ENCODE peak calls at places on chromosomes 6 and 20, in four cellular contexts. D is H1, C is K562, Y is GM12878. R is an unnamed sample.

GRCh38 chr6:13604546-13605416 is 10.4 kb upstream of the NOL7 start:
- DNase-seq in Y (no peak), D (no peak), C (no peak), R (no peak)

GRCh38 chr6:141541766-141542324 is 590.9 kb upstream of the GJE1 start:
- DNase-seq in D (no peak), C (no peak), Y (no peak), R (no peak)

GRCh38 chr6:138577151-138577915 is 78.0 kb upstream of the NHSL1 start:
- DNase-seq in C (no peak), Y (peak; percentile 16), D (no peak), R (no peak)

GRCh38 chr20:34549929-34550305 is 8.6 kb upstream of the MAP1LC3A start:
- DNase-seq in Y (no peak), C (no peak), D (no peak), R (no peak)

GRCh38 chr20:59063358-59064213 is 21.0 kb upstream of the PRELID3B start:
- DNase-seq in C (no peak), D (no peak), Y (no peak), R (peak; percentile 75)

GRCh38 chr20:59751075-59751711 is 146.9 kb downstream of the PHACTR3 start:
- DNase-seq in D (peak; percentile 84), C (peak; percentile 72), Y (peak; percentile 19), R (peak; percentile 27)

GRCh38 chr6:158518196-158519127 is 41.4 kb upstream of the TMEM181 start:
- DNase-seq in Y (peak; percentile 71), D (peak; percentile 69), C (peak; percentile 57), R (peak; percentile 77)

GRCh38 chr6:71028877-71029252 is 72.0 kb upstream of the B3GAT2 start:
- DNase-seq in Y (no peak), C (no peak), D (no peak), R (no peak)

GRCh38 chr6:52494298-52495072 is 74.3 kb downstream of the EFHC1 start:
- DNase-seq in C (no peak), Y (no peak), D (peak; percentile 17), R (no peak)

GRCh38 chr6:33433560-33434191 is 13.8 kb downstream of the SYNGAP1 start:
- DNase-seq in C (no peak), D (no peak), Y (no peak), R (no peak)

GRCh38 chr20:8812818-8813217 is 256.1 kb upstream of the PLCB4 start:
- DNase-seq in C (no peak), D (peak; percentile 53), Y (no peak), R (no peak)

GRCh38 chr6:112018619-112019416 is 35.1 kb upstream of the CCN6 start:
- DNase-seq in D (no peak), C (no peak), Y (no peak), R (no peak)

GRCh38 chr6:2554651-2555050 is 196.1 kb downstream of the MYLK4 start:
- DNase-seq in C (no peak), Y (no peak), D (no peak), R (no peak)

GRCh38 chr6:151807513-151808330 is at the start of gene ESR1:
- DNase-seq in Y (no peak), C (no peak), D (peak; percentile 70), R (no peak)

GRCh38 chr20:54372313-54372712 is 103.1 kb upstream of the DOK5 start:
- DNase-seq in C (no peak), Y (no peak), D (no peak), R (no peak)

GRCh38 chr6:169982461-169983386 is 231.3 kb downstream of the ERMARD start:
- DNase-seq in D (no peak), Y (no peak), C (no peak), R (no peak)

DNA sequence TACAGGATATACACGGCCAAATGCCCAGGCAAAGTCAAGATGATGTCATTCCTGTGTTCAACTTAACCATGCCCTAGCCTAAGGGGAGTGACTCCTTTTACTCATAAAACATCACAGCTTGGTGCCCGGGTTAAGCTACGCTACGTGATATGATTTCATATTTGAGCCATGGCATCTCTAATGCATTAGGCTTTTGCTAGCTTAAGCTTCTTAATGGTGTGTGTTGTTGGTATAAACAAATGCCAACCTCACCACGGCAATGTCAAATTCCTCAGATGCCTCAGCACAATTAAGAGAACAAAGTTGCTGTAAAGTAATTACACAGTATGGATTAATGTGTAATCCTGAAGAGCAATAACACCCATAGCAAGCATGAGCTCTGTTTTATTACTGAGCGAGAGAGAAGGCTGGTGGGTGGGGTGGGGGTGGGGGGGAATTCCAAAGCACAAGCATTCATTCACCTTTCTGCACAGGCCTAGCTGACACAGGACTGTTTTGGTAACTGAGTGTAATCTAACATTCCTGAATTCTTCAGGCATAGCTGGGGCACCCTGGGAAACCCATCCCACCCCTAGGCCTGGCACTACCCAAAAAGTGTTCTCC is 44.7 kb upstream of the CNKSR3 start:
- DNase-seq in Y (no peak), D (no peak), C (no peak), R (no peak)
- TF ChIP-seq EGR1 in Y (no peak), D (no peak), C (no peak), R (no peak)

GRCh38 chr6:142601427-142601826 is 299.6 kb downstream of the ADGRG6 start:
- DNase-seq in C (no peak), D (no peak), Y (no peak), R (no peak)

GRCh38 chr6:142602972-142603371 is 301.2 kb downstream of the ADGRG6 start:
- DNase-seq in D (no peak), Y (no peak), C (no peak), R (no peak)

GRCh38 chr6:142605922-142606321 is 304.1 kb downstream of the ADGRG6 start:
- DNase-seq in D (no peak), C (no peak), Y (no peak), R (no peak)
- TF ChIP-seq ZNF274 in D (no peak), C (no peak), Y (no peak), R (no peak)

GRCh38 chr6:5583528-5583927 is 322.2 kb downstream of the FARS2 start:
- DNase-seq in D (no peak), Y (no peak), C (no peak), R (no peak)
- TF ChIP-seq POLR2A in D (no peak), Y (no peak), C (no peak), R (no peak)

DNA sequence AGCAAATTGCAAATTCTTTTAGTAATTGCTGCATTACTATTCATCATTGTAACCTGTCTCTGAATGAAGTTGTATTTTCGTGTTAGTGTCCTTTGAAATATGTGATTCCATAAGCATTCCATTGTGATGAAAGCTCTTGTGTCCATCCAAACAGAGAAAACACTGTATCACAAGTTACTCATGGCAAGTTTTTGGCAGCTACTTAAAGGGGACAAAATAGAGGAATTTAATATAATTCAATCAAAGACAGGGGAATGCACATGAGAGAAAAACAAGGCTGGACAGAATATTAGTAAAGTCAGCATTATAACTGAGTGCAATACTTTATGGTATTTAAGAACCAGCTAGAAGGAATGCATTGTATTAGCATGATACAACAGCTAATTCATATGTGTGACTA is 270.7 kb upstream of the MARCKS start:
- DNase-seq in C (no peak), D (no peak), Y (no peak), R (no peak)
- TF ChIP-seq EGR1 in C (no peak), D (no peak), Y (no peak), R (no peak)

DNA sequence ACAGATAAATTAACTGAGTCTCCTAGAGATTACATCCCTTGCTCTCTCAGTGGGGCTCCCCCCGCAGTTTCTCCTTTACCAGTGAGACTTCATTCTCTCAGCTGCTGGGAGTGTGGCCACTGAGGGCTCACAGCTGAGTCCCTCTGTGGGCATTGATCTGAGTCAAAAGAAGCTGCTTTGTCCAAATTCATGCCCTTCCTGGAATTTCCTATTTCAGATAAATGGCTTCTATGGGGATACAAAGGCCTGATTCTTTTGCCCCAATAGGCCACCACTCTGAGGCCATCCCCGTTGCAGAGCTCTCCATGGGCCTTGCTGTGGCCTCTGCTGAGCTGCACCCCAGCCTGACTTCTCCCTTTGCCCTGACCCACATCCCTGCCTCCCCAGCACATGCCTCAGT is 10.0 kb downstream of the CST5 start:
- DNase-seq in Y (no peak), C (no peak), D (no peak), R (no peak)
- TF ChIP-seq ZNF274 in Y (no peak), C (no peak), D (no peak), R (no peak)

DNA sequence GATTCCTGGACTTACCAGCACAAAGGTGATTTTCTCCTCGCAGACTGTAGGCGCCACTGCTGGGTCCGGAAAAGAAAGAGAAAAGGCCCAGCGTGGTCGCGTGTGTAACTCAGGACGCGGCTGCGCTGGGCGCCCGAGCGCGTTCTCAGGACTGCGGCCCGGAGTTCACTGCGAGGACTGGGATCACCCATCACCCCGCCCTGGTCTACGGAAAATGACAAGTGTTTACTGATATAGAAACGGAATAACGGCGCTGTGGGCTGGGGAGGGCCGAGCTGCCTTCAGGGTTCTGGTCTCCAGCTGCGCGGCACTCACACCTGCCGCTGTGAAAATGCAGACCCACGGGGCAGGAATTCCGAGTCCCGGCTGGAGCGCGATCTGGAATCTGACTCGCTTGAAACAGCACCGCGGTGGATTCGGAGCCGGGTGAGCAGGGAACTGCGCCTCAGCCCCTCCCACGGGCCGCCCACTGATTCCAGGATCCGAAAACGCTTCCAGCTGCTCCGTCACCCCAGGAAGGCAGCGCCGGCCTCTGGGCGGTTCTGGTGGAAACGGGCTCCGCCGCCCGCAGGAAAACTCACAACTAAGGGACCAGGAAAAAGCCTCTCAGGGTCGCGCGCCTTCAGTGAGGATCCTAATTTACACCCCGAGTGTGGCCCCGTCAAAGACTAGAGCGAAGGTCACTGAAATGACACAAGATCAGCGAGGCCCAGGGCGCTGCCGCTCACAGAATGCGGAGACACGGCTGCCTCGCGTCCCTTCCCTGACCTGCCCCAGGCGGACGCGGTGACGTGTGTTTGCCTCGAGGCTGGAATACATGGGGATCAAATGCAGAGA is 34.5 kb downstream of the HLA-A start:
- DNase-seq in Y (peak; percentile 13), D (peak; percentile 70), C (peak; percentile 73), R (peak; percentile 57)
- TF ChIP-seq POLR2A in Y (no peak), D (no peak), C (peak; percentile 74), R (no peak)